ENCODE peak calls at places on chromosomes 11 and 22, in five cellular contexts. One of them, this sample, is unnamed.

GRCh38 chr22:27008454-27008853 is 351.1 kb downstream of the MIAT start:
- DNase-seq in body of pancreas: no peak
- DNase-seq in HEK293T: no peak
- DNase-seq in PC-3: no peak
- DNase-seq in activated T-helper 9 cell treated with anti-CD3 and anti-CD28 coated beads, Interleukin-2, amount 50 U/mL, for 16 hours: no peak
- DNase-seq in this sample: no peak

GRCh38 chr22:50143096-50143495 is 27.4 kb upstream of the PANX2 start:
- DNase-seq in PC-3: no peak
- DNase-seq in activated T-helper 9 cell treated with anti-CD3 and anti-CD28 coated beads, Interleukin-2, amount 50 U/mL, for 16 hours: no peak
- DNase-seq in HEK293T: no peak
- DNase-seq in body of pancreas: no peak
- DNase-seq in this sample: peak; percentile 27

GRCh38 chr11:61083601-61084147 is 18.6 kb upstream of the CD5 start:
- DNase-seq in activated T-helper 9 cell treated with anti-CD3 and anti-CD28 coated beads, Interleukin-2, amount 50 U/mL, for 16 hours: peak; percentile 41
- DNase-seq in HEK293T: no peak
- DNase-seq in body of pancreas: no peak
- DNase-seq in PC-3: no peak
- DNase-seq in this sample: no peak

GRCh38 chr11:129951201-129951882 is 51.3 kb downstream of the PRDM10 start:
- DNase-seq in activated T-helper 9 cell treated with anti-CD3 and anti-CD28 coated beads, Interleukin-2, amount 50 U/mL, for 16 hours: no peak
- DNase-seq in body of pancreas: no peak
- DNase-seq in PC-3: no peak
- DNase-seq in HEK293T: no peak
- DNase-seq in this sample: no peak

GRCh38 chr11:124970925-124971324 is 16.9 kb downstream of the CCDC15 start:
- DNase-seq in activated T-helper 9 cell treated with anti-CD3 and anti-CD28 coated beads, Interleukin-2, amount 50 U/mL, for 16 hours: no peak
- DNase-seq in body of pancreas: no peak
- DNase-seq in HEK293T: no peak
- DNase-seq in PC-3: peak; percentile 76
- DNase-seq in this sample: no peak

GRCh38 chr22:32226236-32227119 is 21.6 kb upstream of the RFPL2 start:
- DNase-seq in activated T-helper 9 cell treated with anti-CD3 and anti-CD28 coated beads, Interleukin-2, amount 50 U/mL, for 16 hours: no peak
- DNase-seq in PC-3: no peak
- DNase-seq in body of pancreas: no peak
- DNase-seq in HEK293T: no peak
- DNase-seq in this sample: no peak

GRCh38 chr11:72045849-72046248 is 34.5 kb downstream of the NUMA1 start:
- DNase-seq in activated T-helper 9 cell treated with anti-CD3 and anti-CD28 coated beads, Interleukin-2, amount 50 U/mL, for 16 hours: no peak
- DNase-seq in PC-3: no peak
- DNase-seq in body of pancreas: no peak
- DNase-seq in HEK293T: no peak
- DNase-seq in this sample: no peak

GRCh38 chr11:64303109-64304031 is 2.0 kb upstream of the ESRRA start:
- DNase-seq in activated T-helper 9 cell treated with anti-CD3 and anti-CD28 coated beads, Interleukin-2, amount 50 U/mL, for 16 hours: no peak
- DNase-seq in PC-3: no peak
- DNase-seq in body of pancreas: no peak
- DNase-seq in HEK293T: no peak
- DNase-seq in this sample: peak; percentile 50

GRCh38 chr11:65574963-65575567 is 788 bp upstream of the EHBP1L1 start:
- DNase-seq in body of pancreas: peak; percentile 79
- DNase-seq in activated T-helper 9 cell treated with anti-CD3 and anti-CD28 coated beads, Interleukin-2, amount 50 U/mL, for 16 hours: no peak
- DNase-seq in PC-3: peak; percentile 44
- DNase-seq in HEK293T: no peak
- DNase-seq in this sample: peak; percentile 65

GRCh38 chr11:69435161-69435990 is 46.1 kb upstream of the LINC01488 start:
- DNase-seq in PC-3: no peak
- DNase-seq in activated T-helper 9 cell treated with anti-CD3 and anti-CD28 coated beads, Interleukin-2, amount 50 U/mL, for 16 hours: no peak
- DNase-seq in HEK293T: no peak
- DNase-seq in body of pancreas: peak; percentile 3
- DNase-seq in this sample: no peak

GRCh38 chr11:26992031-26992541 is 1.8 kb upstream of the FIBIN start:
- DNase-seq in HEK293T: no peak
- DNase-seq in body of pancreas: no peak
- DNase-seq in activated T-helper 9 cell treated with anti-CD3 and anti-CD28 coated beads, Interleukin-2, amount 50 U/mL, for 16 hours: no peak
- DNase-seq in PC-3: no peak
- DNase-seq in this sample: no peak